ENCODE peak calls at places on chromosome 20, in four cellular contexts. One of them, this sample, is unnamed.

GRCh38 chr20:31974975-31975481 is 7.1 kb downstream of the XKR7 start:
- DNase-seq in GM12892: no peak
- DNase-seq in HCT116: no peak
- DNase-seq in H54: no peak
- DNase-seq in this sample: no peak

GRCh38 chr20:22931653-22932052 is 103.5 kb upstream of the SSTR4 start:
- DNase-seq in HCT116: no peak
- DNase-seq in H54: no peak
- DNase-seq in GM12892: no peak
- DNase-seq in this sample: no peak

GRCh38 chr20:57629976-57630525 is 9.8 kb upstream of the ZBP1 start:
- DNase-seq in GM12892: no peak
- DNase-seq in H54: no peak
- DNase-seq in HCT116: no peak
- DNase-seq in this sample: no peak

GRCh38 chr20:25310268-25310920 is 62.5 kb downstream of the PYGB start:
- DNase-seq in GM12892: no peak
- DNase-seq in H54: peak
- DNase-seq in HCT116: peak
- DNase-seq in this sample: peak

GRCh38 chr20:60512436-60512835 is 554.2 kb downstream of the CDH26 start:
- DNase-seq in H54: peak
- DNase-seq in HCT116: no peak
- DNase-seq in GM12892: no peak
- DNase-seq in this sample: no peak

GRCh38 chr20:46220808-46221207 is 87.5 kb downstream of the CDH22 start:
- DNase-seq in GM12892: no peak
- DNase-seq in H54: no peak
- DNase-seq in HCT116: peak
- DNase-seq in this sample: no peak

GRCh38 chr20:46703435-46703834 is 6.0 kb upstream of the SLC2A10 start:
- DNase-seq in HCT116: no peak
- DNase-seq in H54: no peak
- DNase-seq in GM12892: no peak
- DNase-seq in this sample: no peak

GRCh38 chr20:38304845-38305447 is 990 bp downstream of the BPI start:
- DNase-seq in GM12892: no peak
- DNase-seq in HCT116: peak
- DNase-seq in H54: peak
- DNase-seq in this sample: peak

GRCh38 chr20:61303675-61304074 is 51.6 kb downstream of the CDH4 start:
- DNase-seq in GM12892: no peak
- DNase-seq in H54: no peak
- DNase-seq in HCT116: no peak
- DNase-seq in this sample: no peak

GRCh38 chr20:25116746-25117457 is 35.0 kb upstream of the VSX1 start:
- DNase-seq in GM12892: no peak
- DNase-seq in H54: no peak
- DNase-seq in HCT116: no peak
- DNase-seq in this sample: no peak

GRCh38 chr20:38143646-38144554 is 21.2 kb downstream of the TGM2 start:
- DNase-seq in HCT116: no peak
- DNase-seq in GM12892: no peak
- DNase-seq in H54: peak
- DNase-seq in this sample: peak

GRCh38 chr20:3927486-3928291 is 38.5 kb downstream of the PANK2 start:
- DNase-seq in GM12892: no peak
- DNase-seq in H54: no peak
- DNase-seq in HCT116: no peak
- DNase-seq in this sample: peak

GRCh38 chr20:56626367-56627121 is 2.6 kb upstream of the TFAP2C start:
- DNase-seq in HCT116: peak
- DNase-seq in H54: peak
- DNase-seq in GM12892: no peak
- DNase-seq in this sample: peak

GRCh38 chr20:31843881-31844280 is 1.5 kb downstream of the FOXS1 start:
- DNase-seq in HCT116: no peak
- DNase-seq in H54: no peak
- DNase-seq in GM12892: no peak
- DNase-seq in this sample: no peak

GRCh38 chr20:52859156-52859887 is 112.8 kb upstream of the TSHZ2 start:
- DNase-seq in HCT116: no peak
- DNase-seq in GM12892: no peak
- DNase-seq in H54: no peak
- DNase-seq in this sample: no peak

GRCh38 chr20:38255389-38255788 is 5.1 kb downstream of the KIAA1755 start:
- DNase-seq in HCT116: no peak
- DNase-seq in GM12892: no peak
- DNase-seq in H54: no peak
- DNase-seq in this sample: no peak

GRCh38 chr20:47785321-47785899 is at the start of gene SULF2:
- DNase-seq in GM12892: peak
- DNase-seq in HCT116: no peak
- DNase-seq in H54: no peak
- DNase-seq in this sample: no peak

GRCh38 chr20:38804682-38805501 is 605 bp upstream of the PPP1R16B start:
- DNase-seq in GM12892: peak
- DNase-seq in HCT116: no peak
- DNase-seq in H54: no peak
- DNase-seq in this sample: no peak

GRCh38 chr20:53706511-53707031 is 112.9 kb upstream of the ZNF217 start:
- DNase-seq in GM12892: no peak
- DNase-seq in H54: no peak
- DNase-seq in HCT116: no peak
- DNase-seq in this sample: no peak

GRCh38 chr20:50153153-50153499 is 397 bp downstream of the PEDS1 start:
- DNase-seq in H54: no peak
- DNase-seq in HCT116: no peak
- DNase-seq in GM12892: no peak
- DNase-seq in this sample: peak

GRCh38 chr20:50149481-50150254 is 3.9 kb downstream of the PEDS1 start:
- DNase-seq in GM12892: no peak
- DNase-seq in H54: no peak
- DNase-seq in HCT116: no peak
- DNase-seq in this sample: no peak

GRCh38 chr20:50152394-50153152 is 950 bp downstream of the PEDS1 start:
- DNase-seq in H54: no peak
- DNase-seq in GM12892: no peak
- DNase-seq in HCT116: no peak
- DNase-seq in this sample: no peak

GRCh38 chr20:50151034-50151743 is 2.3 kb downstream of the PEDS1 start:
- DNase-seq in H54: no peak
- DNase-seq in GM12892: no peak
- DNase-seq in HCT116: no peak
- DNase-seq in this sample: peak

DNA sequence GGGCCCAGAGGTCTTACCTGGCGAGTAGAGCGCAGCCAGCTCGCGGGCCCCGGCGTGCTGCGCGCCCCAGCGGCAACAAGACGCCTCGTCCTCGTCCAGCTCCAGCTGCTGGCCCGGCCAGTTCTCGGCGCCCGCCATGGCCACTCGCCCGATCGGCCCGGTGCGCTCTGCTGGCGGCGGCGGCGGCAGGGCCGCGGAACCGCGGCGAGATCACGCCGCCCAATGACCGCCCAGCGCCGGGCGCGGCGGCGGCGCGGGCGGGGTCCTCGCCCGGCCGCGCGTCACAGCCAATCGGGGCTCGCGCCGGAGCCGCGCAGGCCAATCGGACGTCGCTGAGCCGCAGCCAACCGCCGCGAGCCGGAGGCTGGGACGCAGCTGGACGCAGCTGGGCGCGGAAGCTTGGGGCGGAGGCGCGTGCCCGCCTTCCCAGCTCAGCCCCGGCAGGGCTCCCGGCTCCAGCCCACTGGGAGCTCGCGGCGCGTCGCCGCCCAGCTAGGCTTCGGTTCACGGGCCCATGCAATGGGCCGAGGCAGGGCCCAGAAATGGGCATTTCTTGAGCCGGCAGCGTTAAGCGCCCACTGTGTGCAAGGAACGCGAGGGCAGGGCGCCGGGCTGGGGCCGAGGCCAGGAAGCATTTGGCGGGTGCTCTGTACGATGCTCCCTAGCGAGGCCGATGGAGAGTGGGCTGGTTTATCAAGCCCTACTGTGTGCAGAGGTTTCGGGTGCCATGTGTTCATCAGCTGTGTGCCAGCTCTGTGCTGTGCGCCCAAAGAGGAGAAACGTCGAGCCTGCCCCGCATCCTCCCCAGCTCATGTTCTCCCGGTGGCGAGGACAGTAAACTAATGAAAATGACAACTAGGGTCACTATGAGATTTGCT is at the start of gene PEDS1:
- DNase-seq in GM12892: peak
- DNase-seq in H54: peak
- DNase-seq in HCT116: peak
- DNase-seq in this sample: peak
- TF ChIP-seq POLR2A in GM12892: peak
- TF ChIP-seq POLR2A in H54: peak
- TF ChIP-seq POLR2A in HCT116: peak
- TF ChIP-seq POLR2A in this sample: peak

DNA sequence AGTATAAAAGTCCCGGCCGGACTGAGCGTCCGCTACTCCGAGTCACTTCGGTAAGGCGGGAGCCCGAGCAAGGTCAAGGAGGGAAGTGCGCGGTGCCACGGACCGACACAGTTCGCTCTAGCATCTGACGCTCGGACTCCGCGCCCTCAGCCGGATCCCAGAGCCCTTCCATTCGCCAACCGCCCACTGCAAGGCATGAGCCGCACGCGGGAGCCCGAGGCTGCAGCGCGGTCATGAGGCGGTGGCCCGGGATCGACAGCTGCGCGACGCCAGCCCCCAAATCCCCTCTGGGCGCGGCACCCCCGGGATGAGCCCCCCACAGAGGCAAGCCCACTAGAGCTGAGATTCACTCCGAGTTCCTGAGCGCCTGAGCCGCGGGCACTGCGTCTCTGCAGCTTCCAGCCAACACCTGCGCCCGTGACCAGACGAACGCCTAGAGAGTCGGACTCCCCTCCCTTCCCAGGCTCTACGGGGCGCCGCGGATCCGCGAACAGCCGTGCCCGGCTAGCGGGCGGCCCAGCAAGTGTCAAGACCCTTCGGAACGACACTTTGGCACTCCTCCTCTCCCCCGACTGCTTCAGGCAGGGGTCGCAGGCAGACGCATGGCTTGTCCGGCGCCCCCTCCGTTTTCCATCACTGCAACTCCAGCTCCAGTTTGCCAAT is 749 bp upstream of the ISM1 start:
- DNase-seq in H54: no peak
- DNase-seq in GM12892: peak
- DNase-seq in HCT116: no peak
- DNase-seq in this sample: peak
- TF ChIP-seq POLR2A in H54: no peak
- TF ChIP-seq POLR2A in GM12892: no peak
- TF ChIP-seq POLR2A in HCT116: no peak
- TF ChIP-seq POLR2A in this sample: no peak

DNA sequence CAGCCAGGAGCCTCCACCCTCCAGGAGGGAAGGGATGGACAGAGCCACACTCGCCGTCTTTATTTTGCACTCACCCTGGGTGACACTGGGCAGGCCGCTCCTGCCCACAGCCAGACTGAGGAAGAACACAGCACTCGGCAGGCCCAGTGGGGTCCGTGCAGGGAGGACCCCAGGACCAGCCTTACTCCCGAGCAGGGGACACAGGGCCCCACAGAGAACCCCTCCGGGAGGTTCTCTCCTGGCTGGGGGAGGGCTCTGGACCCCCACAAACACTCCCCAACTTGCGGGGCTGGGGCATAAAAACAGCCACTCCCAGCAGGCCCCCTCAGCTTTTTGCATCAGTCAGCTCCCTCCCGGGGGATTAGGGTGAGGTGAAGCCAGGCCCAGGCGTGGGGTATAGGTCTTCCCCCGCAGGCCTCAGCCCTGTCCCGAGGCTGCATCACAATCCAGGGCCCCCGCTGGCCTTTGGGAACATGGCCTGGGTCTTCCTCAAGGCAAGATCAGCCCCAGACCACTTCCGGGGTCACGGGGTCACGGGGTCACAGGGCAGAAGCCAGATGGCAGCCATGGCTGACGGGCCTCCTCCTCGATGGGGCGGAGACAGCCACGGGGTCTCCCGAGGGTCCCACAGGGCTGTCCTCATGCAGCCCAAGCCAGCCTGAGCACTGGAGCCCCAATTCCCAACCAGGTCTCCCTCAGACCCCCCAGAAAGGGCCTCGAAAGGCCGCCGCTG is 3.2 kb downstream of the TNFRSF6B start:
- DNase-seq in GM12892: no peak
- DNase-seq in HCT116: no peak
- DNase-seq in H54: peak
- DNase-seq in this sample: no peak
- TF ChIP-seq POLR2A in GM12892: no peak
- TF ChIP-seq POLR2A in HCT116: no peak
- TF ChIP-seq POLR2A in H54: no peak
- TF ChIP-seq POLR2A in this sample: no peak

DNA sequence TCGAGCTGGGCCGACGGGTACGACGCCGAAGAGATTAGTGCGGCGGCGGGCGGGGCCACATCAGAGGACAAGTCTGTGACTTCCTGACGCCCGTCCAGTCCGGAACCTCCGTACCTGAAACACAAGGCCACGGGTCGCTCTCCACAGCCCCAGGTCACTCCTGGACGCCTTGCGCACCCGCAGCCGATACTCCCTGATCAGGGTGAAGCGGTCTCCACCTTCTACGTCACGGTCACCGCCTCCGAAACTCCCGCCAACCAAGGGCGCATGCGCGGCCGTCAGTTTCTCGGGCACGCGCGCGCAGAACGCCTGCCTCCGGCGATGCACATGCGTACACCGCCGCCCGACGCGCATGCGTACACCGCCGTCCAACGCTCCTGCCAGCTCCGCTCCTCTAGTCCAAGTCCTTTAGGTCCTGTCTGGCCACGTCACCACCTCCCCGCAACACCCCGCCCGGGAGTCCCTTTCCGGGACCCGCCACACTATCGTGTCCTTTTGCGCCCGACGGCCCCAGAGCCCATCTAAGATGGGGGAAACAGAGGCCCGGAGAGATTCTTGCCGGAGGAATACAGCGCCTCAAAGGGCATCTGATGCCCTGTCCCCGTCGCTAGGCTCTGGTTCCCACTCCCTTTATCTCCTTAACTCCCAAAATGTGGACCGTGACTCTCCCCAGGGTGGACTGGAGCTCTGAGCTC is at the start of gene DSN1:
- DNase-seq in HCT116: peak
- DNase-seq in H54: peak
- DNase-seq in GM12892: peak
- DNase-seq in this sample: peak
- TF ChIP-seq POLR2A in HCT116: peak
- TF ChIP-seq POLR2A in H54: peak
- TF ChIP-seq POLR2A in GM12892: peak
- TF ChIP-seq POLR2A in this sample: peak

DNA sequence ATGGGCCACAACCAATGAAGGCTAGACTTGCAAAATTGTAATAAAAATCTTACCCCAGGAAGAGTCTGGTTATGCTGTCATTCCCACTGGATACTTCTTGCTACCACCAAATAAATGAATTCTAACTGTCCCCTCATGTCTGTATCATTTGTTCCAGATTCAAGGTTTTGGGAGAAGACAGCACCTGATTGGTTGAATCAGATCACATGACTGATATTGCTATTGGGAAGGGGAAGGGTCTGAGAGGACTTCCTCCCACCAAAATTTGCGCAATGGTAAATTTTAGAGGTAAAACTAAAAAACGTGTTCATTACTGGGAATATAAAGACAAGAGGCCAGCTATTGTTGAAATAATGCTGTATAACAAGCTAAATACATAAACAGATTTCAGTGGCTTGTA is 27.0 kb upstream of the TASP1 start:
- DNase-seq in H54: no peak
- DNase-seq in GM12892: no peak
- DNase-seq in HCT116: no peak
- DNase-seq in this sample: no peak
- TF ChIP-seq POLR2A in H54: no peak
- TF ChIP-seq POLR2A in GM12892: no peak
- TF ChIP-seq POLR2A in HCT116: no peak
- TF ChIP-seq POLR2A in this sample: no peak

GRCh38 chr20:49983123-49983847 is 505 bp downstream of the SNAI1 start:
- DNase-seq in GM12892: no peak
- DNase-seq in HCT116: no peak
- DNase-seq in H54: no peak
- DNase-seq in this sample: peak
- TF ChIP-seq POLR2A in GM12892: no peak
- TF ChIP-seq POLR2A in HCT116: no peak
- TF ChIP-seq POLR2A in H54: no peak
- TF ChIP-seq POLR2A in this sample: peak